ENCODE peak calls at places on chromosomes 13 and 19, in six cellular contexts. One of them, this sample, is unnamed.

GRCh38 chr13:88979465-88980180 is 1308.5 kb downstream of the SLITRK5 start:
- DNase-seq in uterus: no peak
- DNase-seq in MM.1S: peak; percentile 6
- DNase-seq in psoas muscle: no peak
- DNase-seq in thoracic aorta: no peak
- DNase-seq in colonic mucosa: no peak
- DNase-seq in this sample: no peak

GRCh38 chr19:38617764-38618589 is at the start of gene MAP4K1:
- DNase-seq in uterus: no peak
- DNase-seq in colonic mucosa: peak; percentile 63
- DNase-seq in thoracic aorta: no peak
- DNase-seq in psoas muscle: peak; percentile 78
- DNase-seq in MM.1S: peak; percentile 89
- DNase-seq in this sample: peak; percentile 7

GRCh38 chr13:28563609-28564008 is 68.7 kb upstream of the FLT1 start:
- DNase-seq in colonic mucosa: no peak
- DNase-seq in MM.1S: no peak
- DNase-seq in thoracic aorta: no peak
- DNase-seq in psoas muscle: no peak
- DNase-seq in uterus: no peak
- DNase-seq in this sample: no peak

GRCh38 chr13:54574791-54575190 is 1546.2 kb downstream of the OLFM4 start:
- DNase-seq in uterus: no peak
- DNase-seq in colonic mucosa: no peak
- DNase-seq in thoracic aorta: no peak
- DNase-seq in MM.1S: no peak
- DNase-seq in psoas muscle: no peak
- DNase-seq in this sample: no peak

GRCh38 chr13:20159646-20160345 is 1.1 kb downstream of the GJA3 start:
- DNase-seq in uterus: no peak
- DNase-seq in colonic mucosa: no peak
- DNase-seq in MM.1S: no peak
- DNase-seq in psoas muscle: no peak
- DNase-seq in thoracic aorta: no peak
- DNase-seq in this sample: no peak

GRCh38 chr19:56348289-56348877 is 33.7 kb upstream of the ZSCAN5A start:
- DNase-seq in thoracic aorta: no peak
- DNase-seq in uterus: no peak
- DNase-seq in colonic mucosa: no peak
- DNase-seq in psoas muscle: no peak
- DNase-seq in MM.1S: peak; percentile 29
- DNase-seq in this sample: no peak

GRCh38 chr13:27775943-27776342 is 16.3 kb upstream of the GSX1 start:
- DNase-seq in colonic mucosa: no peak
- DNase-seq in uterus: no peak
- DNase-seq in MM.1S: no peak
- DNase-seq in thoracic aorta: no peak
- DNase-seq in psoas muscle: no peak
- DNase-seq in this sample: no peak

GRCh38 chr13:57527114-57527770 is 104.3 kb upstream of the PCDH17 start:
- DNase-seq in uterus: no peak
- DNase-seq in MM.1S: no peak
- DNase-seq in colonic mucosa: no peak
- DNase-seq in thoracic aorta: no peak
- DNase-seq in psoas muscle: no peak
- DNase-seq in this sample: no peak

GRCh38 chr19:51394045-51394836 is 3.9 kb upstream of the C19orf84 start:
- DNase-seq in uterus: peak; percentile 95
- DNase-seq in psoas muscle: peak; percentile 92
- DNase-seq in MM.1S: no peak
- DNase-seq in thoracic aorta: peak; percentile 92
- DNase-seq in colonic mucosa: peak; percentile 96
- DNase-seq in this sample: peak; percentile 93

GRCh38 chr13:114131581-114132418 is 623 bp downstream of the RASA3 start:
- DNase-seq in thoracic aorta: no peak
- DNase-seq in MM.1S: no peak
- DNase-seq in psoas muscle: peak; percentile 70
- DNase-seq in uterus: no peak
- DNase-seq in colonic mucosa: no peak
- DNase-seq in this sample: peak; percentile 28

GRCh38 chr19:35718345-35719041 is 690 bp downstream of the KMT2B start:
- DNase-seq in uterus: peak; percentile 46
- DNase-seq in thoracic aorta: no peak
- DNase-seq in MM.1S: peak; percentile 46
- DNase-seq in psoas muscle: peak; percentile 70
- DNase-seq in colonic mucosa: peak; percentile 42
- DNase-seq in this sample: peak; percentile 56

GRCh38 chr13:52949744-52950143 is 78.9 kb upstream of the OLFM4 start:
- DNase-seq in colonic mucosa: no peak
- DNase-seq in thoracic aorta: no peak
- DNase-seq in MM.1S: no peak
- DNase-seq in uterus: no peak
- DNase-seq in psoas muscle: peak; percentile 52
- DNase-seq in this sample: peak; percentile 56

GRCh38 chr19:56270676-56271075 is 1.9 kb upstream of the EDDM13 start:
- DNase-seq in MM.1S: no peak
- DNase-seq in colonic mucosa: no peak
- DNase-seq in uterus: no peak
- DNase-seq in thoracic aorta: no peak
- DNase-seq in psoas muscle: no peak
- DNase-seq in this sample: no peak

GRCh38 chr19:15702590-15702930 is 25.3 kb upstream of the OR10H2 start:
- DNase-seq in colonic mucosa: peak; percentile 94
- DNase-seq in uterus: peak; percentile 67
- DNase-seq in psoas muscle: peak; percentile 87
- DNase-seq in MM.1S: peak; percentile 21
- DNase-seq in thoracic aorta: no peak
- DNase-seq in this sample: peak; percentile 42

GRCh38 chr19:46611791-46612190 is 10.7 kb downstream of the CALM3 start:
- DNase-seq in colonic mucosa: no peak
- DNase-seq in uterus: peak; percentile 8
- DNase-seq in MM.1S: no peak
- DNase-seq in thoracic aorta: no peak
- DNase-seq in psoas muscle: peak; percentile 46
- DNase-seq in this sample: no peak

GRCh38 chr13:102847272-102848234 is 1.7 kb downstream of the ERCC5 start:
- DNase-seq in uterus: no peak
- DNase-seq in MM.1S: peak; percentile 59
- DNase-seq in thoracic aorta: no peak
- DNase-seq in colonic mucosa: no peak
- DNase-seq in psoas muscle: no peak
- DNase-seq in this sample: no peak

GRCh38 chr13:33081666-33082065 is 65.4 kb downstream of the KL start:
- DNase-seq in MM.1S: no peak
- DNase-seq in colonic mucosa: no peak
- DNase-seq in thoracic aorta: no peak
- DNase-seq in uterus: no peak
- DNase-seq in psoas muscle: no peak
- DNase-seq in this sample: no peak

GRCh38 chr13:41563501-41564001 is 106.2 kb downstream of the RGCC start:
- DNase-seq in MM.1S: no peak
- DNase-seq in psoas muscle: no peak
- DNase-seq in thoracic aorta: no peak
- DNase-seq in uterus: no peak
- DNase-seq in colonic mucosa: no peak
- DNase-seq in this sample: no peak

GRCh38 chr19:46431824-46432223 is 3.1 kb upstream of the PNMA8C start:
- DNase-seq in psoas muscle: no peak
- DNase-seq in uterus: no peak
- DNase-seq in MM.1S: no peak
- DNase-seq in colonic mucosa: no peak
- DNase-seq in thoracic aorta: no peak
- DNase-seq in this sample: no peak

GRCh38 chr19:1856698-1857603 is 6.4 kb downstream of the KLF16 start:
- DNase-seq in thoracic aorta: peak; percentile 54
- DNase-seq in psoas muscle: peak; percentile 88
- DNase-seq in MM.1S: peak; percentile 82
- DNase-seq in uterus: peak; percentile 76
- DNase-seq in colonic mucosa: peak; percentile 95
- DNase-seq in this sample: peak; percentile 84

GRCh38 chr19:16266586-16266942 is 58.1 kb upstream of the KLF2 start:
- DNase-seq in MM.1S: no peak
- DNase-seq in psoas muscle: no peak
- DNase-seq in colonic mucosa: no peak
- DNase-seq in thoracic aorta: no peak
- DNase-seq in uterus: no peak
- DNase-seq in this sample: no peak

GRCh38 chr19:6811906-6812305 is 39.4 kb downstream of the VAV1 start:
- DNase-seq in thoracic aorta: no peak
- DNase-seq in MM.1S: no peak
- DNase-seq in uterus: no peak
- DNase-seq in psoas muscle: no peak
- DNase-seq in colonic mucosa: no peak
- DNase-seq in this sample: no peak

GRCh38 chr19:3556423-3556977 is 886 bp downstream of the MFSD12 start:
- DNase-seq in uterus: no peak
- DNase-seq in MM.1S: peak; percentile 5
- DNase-seq in thoracic aorta: no peak
- DNase-seq in psoas muscle: no peak
- DNase-seq in colonic mucosa: no peak
- DNase-seq in this sample: no peak

GRCh38 chr13:80149757-80150156 is 191.2 kb downstream of the SPRY2 start:
- DNase-seq in psoas muscle: no peak
- DNase-seq in colonic mucosa: no peak
- DNase-seq in thoracic aorta: no peak
- DNase-seq in uterus: no peak
- DNase-seq in MM.1S: no peak
- DNase-seq in this sample: no peak

GRCh38 chr19:535017-535835 is 3.7 kb downstream of the CDC34 start:
- DNase-seq in psoas muscle: peak; percentile 69
- DNase-seq in MM.1S: no peak
- DNase-seq in colonic mucosa: no peak
- DNase-seq in uterus: no peak
- DNase-seq in thoracic aorta: no peak
- DNase-seq in this sample: no peak

GRCh38 chr19:33845498-33845897 is 48.8 kb downstream of the KCTD15 start:
- DNase-seq in colonic mucosa: no peak
- DNase-seq in psoas muscle: no peak
- DNase-seq in MM.1S: no peak
- DNase-seq in uterus: no peak
- DNase-seq in thoracic aorta: no peak
- DNase-seq in this sample: no peak

GRCh38 chr13:99743079-99743478 is 228.5 kb downstream of the ZIC5 start:
- DNase-seq in psoas muscle: no peak
- DNase-seq in MM.1S: no peak
- DNase-seq in colonic mucosa: no peak
- DNase-seq in thoracic aorta: no peak
- DNase-seq in uterus: no peak
- DNase-seq in this sample: no peak

GRCh38 chr19:16366433-16367268 is 42.0 kb downstream of the KLF2 start:
- DNase-seq in uterus: no peak
- DNase-seq in colonic mucosa: no peak
- DNase-seq in MM.1S: peak; percentile 79
- DNase-seq in thoracic aorta: no peak
- DNase-seq in psoas muscle: peak; percentile 65
- DNase-seq in this sample: no peak

GRCh38 chr13:20405691-20406090 is 120.0 kb downstream of the CRYL1 start:
- DNase-seq in uterus: no peak
- DNase-seq in MM.1S: no peak
- DNase-seq in colonic mucosa: no peak
- DNase-seq in thoracic aorta: no peak
- DNase-seq in psoas muscle: no peak
- DNase-seq in this sample: no peak

GRCh38 chr13:30341815-30342570 is 34.6 kb upstream of the KATNAL1 start:
- DNase-seq in psoas muscle: peak; percentile 90
- DNase-seq in colonic mucosa: peak; percentile 62
- DNase-seq in uterus: peak; percentile 86
- DNase-seq in MM.1S: no peak
- DNase-seq in thoracic aorta: peak; percentile 61
- DNase-seq in this sample: peak; percentile 92

GRCh38 chr13:42740753-42741152 is 40.6 kb upstream of the FAM216B start:
- DNase-seq in colonic mucosa: peak; percentile 45
- DNase-seq in psoas muscle: peak; percentile 65
- DNase-seq in uterus: no peak
- DNase-seq in thoracic aorta: no peak
- DNase-seq in MM.1S: no peak
- DNase-seq in this sample: peak; percentile 61

GRCh38 chr19:33214621-33215020 is 11.0 kb downstream of the SLC7A10 start:
- DNase-seq in uterus: no peak
- DNase-seq in thoracic aorta: no peak
- DNase-seq in psoas muscle: peak; percentile 26
- DNase-seq in MM.1S: no peak
- DNase-seq in colonic mucosa: no peak
- DNase-seq in this sample: no peak

GRCh38 chr19:45423033-45423588 is 606 bp downstream of the ERCC1 start:
- DNase-seq in psoas muscle: no peak
- DNase-seq in colonic mucosa: peak; percentile 99
- DNase-seq in MM.1S: no peak
- DNase-seq in thoracic aorta: no peak
- DNase-seq in uterus: peak; percentile 96
- DNase-seq in this sample: no peak

GRCh38 chr19:58569191-58569942 is 3.8 kb downstream of the MZF1 start:
- DNase-seq in thoracic aorta: no peak
- DNase-seq in colonic mucosa: peak; percentile 16
- DNase-seq in MM.1S: no peak
- DNase-seq in uterus: peak; percentile 14
- DNase-seq in psoas muscle: no peak
- DNase-seq in this sample: peak; percentile 1

DNA sequence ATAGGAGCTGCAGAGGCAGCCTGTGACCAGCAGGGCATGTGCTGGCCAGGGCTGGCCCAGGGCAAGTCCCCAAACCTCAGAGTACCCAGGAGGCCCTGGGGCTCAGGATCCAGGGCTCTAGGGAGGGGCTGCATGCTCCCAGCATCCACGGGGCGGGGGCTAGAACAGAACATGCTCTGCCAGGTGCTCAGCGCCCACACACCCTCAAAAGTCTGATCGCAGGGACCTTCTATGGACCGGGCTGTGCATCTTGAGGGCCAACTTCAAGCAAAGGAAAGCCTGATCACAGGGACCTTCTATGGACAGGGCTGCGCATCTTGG is 33.5 kb downstream of the ELL start:
- DNase-seq in MM.1S: no peak
- DNase-seq in psoas muscle: peak; percentile 69
- DNase-seq in thoracic aorta: no peak
- DNase-seq in colonic mucosa: no peak
- DNase-seq in uterus: no peak
- DNase-seq in this sample: no peak
- TF ChIP-seq CTCF in MM.1S: no peak
- TF ChIP-seq CTCF in psoas muscle: peak; percentile 40
- TF ChIP-seq CTCF in thoracic aorta: peak; percentile 41
- TF ChIP-seq CTCF in colonic mucosa: peak; percentile 17
- TF ChIP-seq CTCF in uterus: no peak
- TF ChIP-seq CTCF in this sample: no peak

GRCh38 chr19:10417598-10418280 is 2.6 kb upstream of the PDE4A start:
- DNase-seq in thoracic aorta: no peak
- DNase-seq in uterus: no peak
- DNase-seq in colonic mucosa: no peak
- DNase-seq in MM.1S: no peak
- DNase-seq in psoas muscle: no peak
- DNase-seq in this sample: no peak
- H3K4me3 ChIP-seq in thoracic aorta: no peak overlapping the region
- H3K4me3 ChIP-seq in uterus: no peak overlapping the region
- H3K4me3 ChIP-seq in colonic mucosa: no peak overlapping the region
- H3K4me3 ChIP-seq in MM.1S: no peak overlapping the region
- H3K4me3 ChIP-seq in psoas muscle: no peak overlapping the region
- H3K4me3 ChIP-seq in this sample: no peak overlapping the region

GRCh38 chr13:67932991-67933390 is 702.9 kb upstream of the PCDH9 start:
- DNase-seq in psoas muscle: no peak
- DNase-seq in thoracic aorta: no peak
- DNase-seq in uterus: no peak
- DNase-seq in colonic mucosa: no peak
- DNase-seq in MM.1S: no peak
- DNase-seq in this sample: no peak
- H3K27ac ChIP-seq in psoas muscle: no peak overlapping the region
- H3K27ac ChIP-seq in thoracic aorta: no peak overlapping the region
- H3K27ac ChIP-seq in uterus: no peak overlapping the region
- H3K27ac ChIP-seq in colonic mucosa: no peak overlapping the region
- H3K27ac ChIP-seq in MM.1S: no peak overlapping the region
- H3K27ac ChIP-seq in this sample: no peak overlapping the region

GRCh38 chr19:13847033-13847899 is 29.7 kb upstream of the NANOS3 start:
- DNase-seq in MM.1S: peak; percentile 70
- DNase-seq in colonic mucosa: peak; percentile 92
- DNase-seq in thoracic aorta: peak; percentile 84
- DNase-seq in uterus: peak; percentile 95
- DNase-seq in psoas muscle: peak; percentile 98
- DNase-seq in this sample: peak; percentile 90
- TF ChIP-seq CTCF in MM.1S: no peak
- TF ChIP-seq CTCF in colonic mucosa: no peak
- TF ChIP-seq CTCF in thoracic aorta: no peak
- TF ChIP-seq CTCF in uterus: peak; percentile 57
- TF ChIP-seq CTCF in psoas muscle: peak; percentile 18
- TF ChIP-seq CTCF in this sample: no peak

This sample was measured in thyroid gland.